ENCODE peak calls at places on chromosomes 3 and 15, in ten cellular contexts. J is substantia nigra; Q is glomerular endothelial cell; Y is activated naive CD8-positive, alpha-beta T cell treated with anti-CD3 and anti-CD28 coated beads, Interleukin-2, amount 50 U/mL, for 24 hours; I is NCI-H1694 treated with DMSO at 0.1 percent for 48 hours; F is germinal center; O is mesenteric fat pad; C is SJSA1; E is RWPE1; U is Right ventricle myocardium inferior. B is an unnamed sample.

GRCh38 chr15:86915811-86916331 is 836.2 kb downstream of the AGBL1 start:
- DNase-seq in I (peak; percentile 24), U (no peak), F (no peak), E (peak; percentile 59), O (no peak), C (peak; percentile 15), Y (no peak), Q (no peak), J (peak; percentile 51), B (no peak)

GRCh38 chr3:16399473-16399872 is 114.0 kb downstream of the RFTN1 start:
- DNase-seq in F (no peak), U (no peak), Q (no peak), E (no peak), J (no peak), O (no peak), Y (no peak), I (peak; percentile 43), C (peak; percentile 82), B (no peak)

GRCh38 chr3:197501879-197502620 is 53.7 kb downstream of the BDH1 start:
- DNase-seq in F (peak; percentile 74), U (no peak), J (peak; percentile 51), C (peak; percentile 61), E (no peak), O (no peak), Y (peak; percentile 55), Q (no peak), I (peak; percentile 40), B (no peak)

GRCh38 chr3:69104585-69104984 is 17.8 kb downstream of the LMOD3 start:
- DNase-seq in Q (no peak), Y (no peak), O (no peak), C (no peak), U (no peak), I (no peak), F (no peak), E (no peak), J (no peak), B (no peak)

GRCh38 chr3:190558316-190558715 is 44.4 kb downstream of the IL1RAP start:
- DNase-seq in F (no peak), C (no peak), U (no peak), J (no peak), I (no peak), O (no peak), Q (no peak), E (no peak), Y (no peak), B (no peak)

GRCh38 chr3:111392911-111393351 is 149.1 kb upstream of the CD96 start:
- DNase-seq in C (no peak), F (no peak), E (no peak), J (no peak), I (peak; percentile 9), O (no peak), U (no peak), Q (no peak), Y (peak; percentile 6), B (peak; percentile 26)

GRCh38 chr3:147921044-147921443 is 511.9 kb downstream of the ZIC1 start:
- DNase-seq in I (no peak), F (no peak), C (no peak), J (no peak), Q (no peak), E (no peak), Y (no peak), U (no peak), O (no peak), B (no peak)

GRCh38 chr3:106367496-106367895 is 498.7 kb upstream of the CBLB start:
- DNase-seq in Y (no peak), Q (no peak), C (no peak), U (no peak), I (no peak), F (no peak), E (no peak), J (no peak), O (no peak), B (no peak)

GRCh38 chr15:90710436-90710835 is 6.7 kb upstream of the BLM start:
- DNase-seq in Y (no peak), E (peak; percentile 27), O (no peak), C (no peak), U (no peak), Q (no peak), J (no peak), I (no peak), F (no peak), B (no peak)

B was measured in B cell.